ENCODE peak calls at places on chromosomes 11 and 22, in five cellular contexts. W is HepG2; H is hepatocyte; U is CD8-positive, alpha-beta memory T cell; G is ovary. A is an unnamed sample.

GRCh38 chr11:62933285-62933684 is 12.1 kb upstream of the CHRM1 start:
- DNase-seq in G (no peak), W (no peak), H (no peak), U (no peak), A (no peak)

GRCh38 chr11:122022646-122023045 is 93.4 kb downstream of the BLID start:
- DNase-seq in H (no peak), W (no peak), U (no peak), G (no peak), A (no peak)

GRCh38 chr11:128394436-128395089 is 192.8 kb downstream of the ETS1 start:
- DNase-seq in H (no peak), U (no peak), G (peak), W (no peak), A (no peak)

GRCh38 chr22:17091851-17092250 is 7.1 kb downstream of the IL17RA start:
- DNase-seq in U (no peak), W (no peak), H (no peak), G (no peak), A (no peak)

GRCh38 chr11:62548545-62549335 is 2.1 kb upstream of the AHNAK start:
- DNase-seq in H (peak), G (no peak), U (no peak), W (peak), A (no peak)

GRCh38 chr11:8956860-8957259 is 7.4 kb downstream of the TMEM9B start:
- DNase-seq in H (no peak), W (no peak), G (no peak), U (no peak), A (no peak)

GRCh38 chr11:81655351-81655750 is 1078.3 kb downstream of the FAM181B start:
- DNase-seq in H (no peak), U (no peak), W (no peak), G (no peak), A (no peak)

GRCh38 chr11:76629853-76630599 is 40.5 kb downstream of the LRRC32 start:
- DNase-seq in U (no peak), G (peak), H (peak), W (no peak), A (no peak)

GRCh38 chr11:78800756-78801155 is 226.1 kb upstream of the NARS2 start:
- DNase-seq in H (no peak), U (no peak), W (no peak), G (no peak), A (no peak)

GRCh38 chr11:68560216-68560615 is 99.7 kb downstream of the PPP6R3 start:
- DNase-seq in W (no peak), U (no peak), G (no peak), H (no peak), A (no peak)

GRCh38 chr22:42800731-42801536 is 56.1 kb downstream of the ARFGAP3 start:
- DNase-seq in H (no peak), U (no peak), W (peak), G (no peak), A (no peak)

GRCh38 chr11:124415356-124415923 is 9.2 kb downstream of the OR8B4 start:
- DNase-seq in H (peak), W (peak), G (no peak), U (no peak), A (peak)

GRCh38 chr11:36191941-36192340 is 97.3 kb downstream of the COMMD9 start:
- DNase-seq in U (no peak), G (no peak), W (no peak), H (no peak), A (no peak)

GRCh38 chr11:106495046-106495445 is 417.6 kb downstream of the AASDHPPT start:
- DNase-seq in U (no peak), G (no peak), H (peak), W (no peak), A (peak)

GRCh38 chr11:132999031-132999430 is 533.3 kb downstream of the OPCML start:
- DNase-seq in H (no peak), U (no peak), W (no peak), G (no peak), A (no peak)
- H3K27ac ChIP-seq in H (no peak), U (no peak), W (no peak), G (no peak), A (no peak)

DNA sequence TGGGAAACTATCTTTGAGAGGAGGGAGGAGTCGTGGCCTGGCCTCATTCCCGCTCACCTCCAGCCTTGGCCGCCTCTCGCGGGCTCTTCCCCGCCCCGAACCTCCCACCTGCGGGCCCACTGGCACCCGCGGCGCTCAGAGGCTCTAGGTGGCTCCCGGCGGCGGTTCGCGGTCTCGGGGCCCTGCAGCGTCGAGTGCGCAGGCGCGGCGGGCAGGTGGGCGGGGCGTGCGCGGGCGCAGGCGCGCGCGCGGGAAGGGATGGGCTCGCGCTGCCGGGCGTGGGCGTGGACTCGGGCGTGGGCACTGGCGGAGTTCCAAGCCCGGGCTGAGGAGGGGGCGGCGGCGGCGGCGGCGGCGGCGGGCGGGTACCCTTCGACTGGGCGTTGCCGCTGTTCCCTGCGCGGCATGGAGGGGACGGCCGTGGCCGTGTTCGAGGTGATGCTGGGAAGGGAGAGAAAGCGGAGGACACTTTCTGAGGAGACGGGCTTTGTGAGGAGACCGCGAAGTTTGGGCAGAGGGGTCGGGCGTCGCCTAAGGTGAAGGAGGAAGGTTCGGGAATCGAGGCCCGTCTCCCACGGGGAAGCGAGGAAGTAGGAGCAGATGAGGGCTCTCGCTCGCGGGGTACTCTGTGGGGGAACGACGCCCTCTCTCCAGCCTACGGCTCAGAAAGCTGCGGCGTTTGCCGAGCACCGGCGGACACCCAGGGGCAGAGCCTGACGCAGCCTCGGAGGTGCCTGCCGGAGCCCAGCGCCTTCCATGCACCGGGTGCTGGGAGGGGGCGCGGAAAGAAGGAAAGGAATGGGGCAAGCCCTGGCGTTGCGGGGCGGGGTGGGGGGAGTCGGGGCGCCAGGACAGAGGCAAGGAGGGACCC is 15.7 kb upstream of the SPTBN2 start:
- DNase-seq in U (peak), H (peak), W (peak), G (peak), A (peak)
- H3K27ac ChIP-seq in U (peak), H (peak), W (peak), G (no peak), A (peak)

GRCh38 chr11:120032766-120033390 is 105.0 kb downstream of the TRIM29 start:
- DNase-seq in H (no peak), U (no peak), W (no peak), G (no peak), A (no peak)
- H3K27ac ChIP-seq in H (no peak), U (no peak), W (no peak), G (no peak), A (no peak)

GRCh38 chr11:11533751-11534150 is 88.1 kb downstream of the GALNT18 start:
- DNase-seq in U (no peak), W (no peak), H (no peak), G (no peak), A (no peak)
- H3K27ac ChIP-seq in U (no peak), W (no peak), H (no peak), G (no peak), A (no peak)

DNA sequence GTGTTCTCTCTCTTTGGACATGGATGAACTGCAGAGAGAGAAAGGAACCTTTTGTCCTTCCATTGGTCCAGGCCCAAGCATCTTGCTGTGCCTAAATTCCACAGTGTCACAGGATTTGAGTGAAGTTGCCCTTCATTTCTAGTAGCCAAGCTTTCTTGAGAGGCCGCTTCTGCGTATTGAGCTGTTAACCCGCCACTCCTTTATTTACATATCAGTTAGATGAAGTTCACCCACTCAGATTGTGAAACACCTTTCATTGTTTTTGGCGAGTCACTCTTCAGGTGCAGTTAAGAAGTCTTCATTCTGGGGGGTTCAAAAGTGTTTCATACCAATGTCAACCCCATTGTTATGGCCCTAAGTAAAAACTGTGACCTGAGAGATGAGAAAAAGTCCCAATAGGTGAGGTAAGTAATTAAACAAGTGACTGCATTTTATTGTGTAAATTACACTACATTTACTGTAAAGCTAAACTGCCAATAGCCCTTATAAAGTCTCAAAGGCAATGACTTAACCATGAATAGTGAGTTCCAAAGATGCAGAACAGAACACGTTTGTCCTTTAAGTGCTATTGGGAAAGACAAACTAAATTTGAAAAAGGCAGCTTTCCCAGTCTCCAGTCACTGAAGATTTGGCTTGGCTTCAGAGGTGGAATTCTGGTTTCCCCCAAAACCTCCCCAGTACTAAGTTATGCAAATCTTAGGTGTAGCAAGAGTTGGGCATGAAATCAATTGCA is 61.0 kb downstream of the APIP start:
- DNase-seq in W (no peak), U (no peak), G (no peak), H (peak), A (no peak)
- H3K27ac ChIP-seq in W (no peak), U (no peak), G (no peak), H (peak), A (no peak)

GRCh38 chr11:120289426-120289825 is 35.7 kb upstream of the TLCD5 start:
- DNase-seq in H (no peak), G (no peak), U (no peak), W (no peak), A (no peak)
- H3K27ac ChIP-seq in H (no peak), G (no peak), U (no peak), W (no peak), A (no peak)

GRCh38 chr11:34416746-34417145 is 22.0 kb upstream of the CAT start:
- DNase-seq in H (no peak), W (no peak), G (no peak), U (no peak), A (no peak)

GRCh38 chr11:34416088-34416487 is 22.6 kb upstream of the CAT start:
- DNase-seq in W (no peak), U (no peak), G (no peak), H (no peak), A (no peak)

GRCh38 chr11:34415538-34415937 is 23.2 kb upstream of the CAT start:
- DNase-seq in G (no peak), U (no peak), W (peak), H (no peak), A (no peak)

GRCh38 chr11:34411786-34412185 is 26.9 kb upstream of the CAT start:
- DNase-seq in W (no peak), H (no peak), G (no peak), U (no peak), A (no peak)

DNA sequence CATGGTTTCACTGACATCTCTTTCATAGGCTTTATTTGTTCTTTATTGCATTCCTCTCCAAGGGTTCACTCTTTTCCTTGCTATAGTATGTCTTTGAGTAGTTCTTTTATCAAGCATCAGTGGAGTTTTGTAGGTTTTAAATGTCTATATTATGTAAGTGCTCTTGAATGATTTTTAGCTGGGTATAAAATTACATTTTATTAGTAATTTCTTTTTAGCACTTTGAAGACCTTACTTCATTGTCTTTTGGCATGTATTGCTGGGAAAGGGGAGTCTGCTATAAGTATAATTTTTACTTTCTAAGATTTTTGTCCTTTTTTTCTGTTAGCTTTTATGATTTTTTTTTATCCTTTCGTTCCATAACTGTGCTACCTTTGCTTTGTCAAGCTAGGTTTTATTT is 25.5 kb upstream of the CAT start:
- DNase-seq in G (no peak), H (no peak), W (no peak), U (no peak), A (no peak)
- H3K27ac ChIP-seq in G (no peak), H (no peak), W (no peak), U (no peak), A (no peak)

DNA sequence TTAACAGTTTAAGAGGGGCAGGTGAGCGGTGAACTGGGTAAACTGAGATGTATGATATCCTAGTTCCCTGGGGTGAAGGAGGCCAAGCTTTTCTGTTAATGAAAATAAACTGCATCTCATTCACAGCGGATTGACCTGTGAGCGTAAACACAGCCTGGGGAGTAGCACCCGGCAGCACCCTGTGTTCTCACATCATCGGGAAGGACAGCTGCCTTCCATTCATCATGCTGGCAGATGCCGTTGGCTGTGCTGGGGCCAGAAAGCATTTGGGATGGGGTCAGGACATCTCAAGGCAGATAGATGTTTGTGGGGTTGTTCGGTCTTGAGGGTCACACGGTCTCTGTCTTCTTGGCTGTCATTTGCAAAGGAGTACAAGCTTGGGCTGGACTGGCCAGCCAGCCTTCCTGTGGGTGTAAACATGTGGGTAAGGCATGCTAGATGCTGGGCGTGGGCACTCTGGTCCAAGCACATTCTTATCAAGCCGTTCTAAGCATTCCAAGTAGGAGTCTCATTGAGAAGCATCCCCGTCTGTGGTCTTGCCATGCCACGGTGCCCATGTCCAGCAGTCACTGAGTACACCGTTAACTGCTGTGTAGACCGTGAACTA is 81.3 kb downstream of the TBC1D22A start:
- DNase-seq in U (no peak), G (no peak), W (no peak), H (no peak), A (no peak)
- H3K27ac ChIP-seq in U (no peak), G (no peak), W (no peak), H (no peak), A (peak)

A was measured in RWPE1.